ENCODE peak calls at places on chromosomes 1 and 21, in nine cellular contexts. V is neural crest cell, Q is Caki2, P is KBM-7, J is KG1, H is memory B cell, E is NCI-H2081, K is HT1080, B is stomach. W is an unnamed sample.

GRCh38 chr1:197692965-197693364 is 82.3 kb downstream of the DENND1B start:
- DNase-seq in E (no peak), Q (peak), P (peak), V (no peak), K (peak), H (no peak), B (no peak), J (no peak), W (peak)

GRCh38 chr1:214106375-214106774 is 118.6 kb downstream of the PROX1 start:
- DNase-seq in B (no peak), E (no peak), P (no peak), K (no peak), H (no peak), V (no peak), J (no peak), Q (no peak), W (no peak)

GRCh38 chr1:163069142-163069541 is at the start of gene RGS4:
- DNase-seq in P (peak), E (peak), H (no peak), B (peak), J (no peak), K (peak), Q (no peak), V (peak), W (peak)

GRCh38 chr1:11730429-11730861 is 5.5 kb upstream of the AGTRAP start:
- DNase-seq in J (peak), Q (no peak), B (no peak), V (no peak), E (no peak), K (peak), H (peak), P (peak), W (peak)

GRCh38 chr1:228317891-228318810 is 88.5 kb downstream of the TRIM11 start:
- DNase-seq in V (no peak), B (peak), Q (no peak), E (no peak), P (no peak), H (no peak), J (no peak), K (no peak), W (no peak)

GRCh38 chr1:81811757-81812371 is 11.1 kb downstream of the ADGRL2 start:
- DNase-seq in H (no peak), B (no peak), J (no peak), V (no peak), E (no peak), K (no peak), P (no peak), Q (peak), W (no peak)

GRCh38 chr1:244964112-244964971 is 100.0 kb upstream of the HNRNPU start:
- DNase-seq in P (peak), V (no peak), H (no peak), K (peak), B (peak), J (peak), Q (peak), E (no peak), W (peak)

GRCh38 chr1:14598007-14598497 is 433 bp upstream of the KAZN start:
- DNase-seq in B (no peak), V (peak), P (no peak), J (no peak), Q (no peak), E (no peak), H (no peak), K (no peak), W (no peak)

GRCh38 chr1:70093250-70093975 is 112.0 kb downstream of the LRRC40 start:
- DNase-seq in B (no peak), K (no peak), Q (no peak), H (no peak), J (no peak), E (no peak), P (no peak), V (no peak), W (no peak)

GRCh38 chr21:36429672-36430546 is 44.7 kb downstream of the CHAF1B start:
- DNase-seq in V (no peak), H (peak), Q (peak), E (no peak), B (peak), J (peak), K (peak), P (peak), W (peak)